ENCODE peak calls at places on chromosomes 5 and 9, in five cellular contexts. S is K562, P is HepG2, Y is SK-N-SH, L is H1. X is an unnamed sample.

GRCh38 chr9:83544002-83544698 is 5.9 kb upstream of the FRMD3 start:
- DNase-seq in S (peak; percentile 24), P (peak; percentile 75), Y (peak; percentile 56), L (no peak), X (peak; percentile 8)

GRCh38 chr9:21994526-21994995 is at the start of gene CDKN2B-AS1:
- DNase-seq in P (no peak), Y (peak; percentile 85), S (no peak), L (no peak), X (no peak)

GRCh38 chr9:98218562-98219363 is 26.3 kb upstream of the CORO2A start:
- DNase-seq in Y (no peak), S (no peak), L (peak; percentile 50), P (no peak), X (no peak)

GRCh38 chr5:17896605-17897004 is 262.3 kb downstream of the TAF11L14 start:
- DNase-seq in S (no peak), L (no peak), P (no peak), Y (no peak), X (no peak)

GRCh38 chr5:89556215-89557009 is 673.4 kb upstream of the MEF2C start:
- DNase-seq in L (no peak), S (peak; percentile 6), Y (no peak), P (no peak), X (no peak)

GRCh38 chr5:54186912-54187445 is 123.4 kb downstream of the ARL15 start:
- DNase-seq in P (no peak), L (no peak), Y (no peak), S (no peak), X (no peak)

GRCh38 chr5:171127314-171127713 is 181.7 kb upstream of the TLX3 start:
- DNase-seq in S (no peak), Y (no peak), L (no peak), P (no peak), X (no peak)

GRCh38 chr5:17431272-17432050 is 66.6 kb upstream of the TAF11L2 start:
- DNase-seq in Y (no peak), P (no peak), L (no peak), S (no peak), X (no peak)

GRCh38 chr9:137504432-137504777 is 45.3 kb upstream of the NSMF start:
- DNase-seq in P (no peak), L (no peak), Y (no peak), S (no peak), X (no peak)

GRCh38 chr9:81771606-81772005 is 82.3 kb upstream of the TLE1 start:
- DNase-seq in L (no peak), S (no peak), P (no peak), Y (peak; percentile 29), X (no peak)

GRCh38 chr9:127905788-127906191 is 6.4 kb upstream of the ST6GALNAC6 start:
- DNase-seq in L (no peak), P (no peak), S (no peak), Y (no peak), X (no peak)

GRCh38 chr5:154593091-154593490 is 115.1 kb upstream of the HAND1 start:
- DNase-seq in S (no peak), P (no peak), Y (no peak), L (no peak), X (no peak)

GRCh38 chr9:33445389-33445881 is 2.0 kb downstream of the AQP3 start:
- DNase-seq in Y (no peak), P (no peak), S (no peak), L (no peak), X (no peak)

GRCh38 chr5:102523541-102524175 is 24.9 kb upstream of the SLCO6A1 start:
- DNase-seq in P (no peak), Y (no peak), L (no peak), S (no peak), X (peak; percentile 42)

GRCh38 chr5:151250346-151251000 is 2.5 kb upstream of the GM2A start:
- DNase-seq in L (no peak), P (peak; percentile 43), S (no peak), Y (no peak), X (no peak)

GRCh38 chr5:72205431-72206009 is 98.2 kb downstream of the MAP1B start:
- DNase-seq in P (no peak), Y (no peak), S (no peak), L (no peak), X (no peak)

GRCh38 chr5:103305829-103306228 is 47.3 kb downstream of the MACIR start:
- DNase-seq in S (no peak), Y (no peak), P (no peak), L (no peak), X (no peak)

DNA sequence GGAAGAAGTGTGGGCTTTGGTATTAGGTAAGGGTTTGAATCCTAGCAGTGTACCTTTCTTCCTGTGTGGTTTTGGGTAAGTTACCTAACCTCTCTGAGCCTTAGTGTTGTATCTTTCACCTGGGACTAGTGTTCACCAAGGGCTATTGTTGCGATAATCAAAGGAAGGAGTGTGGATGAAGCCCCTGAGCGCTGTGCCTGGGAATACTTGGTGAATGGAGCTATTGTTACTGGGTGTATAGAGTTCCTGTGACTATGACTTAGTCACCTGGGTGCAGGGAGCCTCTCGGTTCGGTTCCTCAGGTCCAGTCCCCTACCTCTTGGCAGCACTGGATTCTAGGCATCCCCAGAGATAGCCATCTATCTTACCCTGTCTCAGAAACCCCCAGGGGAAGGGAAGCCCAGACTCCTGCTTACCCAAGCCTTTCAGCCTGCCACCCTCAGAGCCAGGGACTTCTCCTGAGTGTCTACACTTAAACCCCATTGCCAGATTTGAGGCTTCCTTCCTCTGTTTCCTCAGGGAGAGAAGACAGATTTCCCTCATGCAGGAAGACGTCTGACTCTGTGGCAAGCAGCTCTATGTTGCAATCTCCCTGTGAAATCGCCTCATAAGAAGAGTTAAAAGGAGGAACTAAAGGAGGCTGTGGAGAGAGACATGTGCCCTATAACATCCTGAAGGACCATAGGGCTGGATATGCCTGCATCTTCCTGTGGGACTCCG is 181.0 kb upstream of the PITX1 start:
- DNase-seq in P (no peak), S (no peak), Y (peak; percentile 3), L (no peak), X (no peak)
- TF ChIP-seq GABPA in P (no peak), S (no peak), Y (no peak), L (no peak), X (no peak)

DNA sequence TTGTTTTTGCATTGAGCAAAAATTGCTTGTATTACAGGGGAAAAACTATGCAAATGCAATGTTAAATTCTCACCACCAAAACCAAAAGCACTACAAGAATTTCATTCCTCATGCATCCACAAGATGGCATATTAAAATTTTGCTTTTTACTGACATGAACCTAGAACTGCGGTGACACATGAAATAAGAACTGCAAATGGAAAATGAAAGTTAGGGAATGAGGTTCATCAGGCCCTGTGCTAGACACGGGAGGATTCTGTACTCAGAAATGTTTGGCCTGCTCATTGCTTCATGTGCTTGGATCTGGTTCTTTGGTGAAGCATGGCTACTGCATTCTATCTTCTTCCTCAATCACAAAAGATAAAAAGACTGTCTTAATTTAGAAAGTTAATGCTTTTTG is 9.1 kb upstream of the RFK start:
- DNase-seq in L (no peak), S (peak; percentile 9), P (peak; percentile 64), Y (peak; percentile 8), X (peak; percentile 55)
- TF ChIP-seq JUND in L (no peak), S (no peak), P (no peak), Y (no peak), X (no peak)

GRCh38 chr5:61334224-61335196 is 2.5 kb downstream of the ZSWIM6 start:
- DNase-seq in S (no peak), Y (peak; percentile 27), P (no peak), L (no peak), X (no peak)
- TF ChIP-seq GABPA in S (no peak), Y (no peak), P (no peak), L (no peak), X (no peak)

GRCh38 chr5:75199946-75200345 is 36.7 kb downstream of the ANKRD31 start:
- DNase-seq in L (no peak), S (no peak), Y (no peak), P (no peak), X (no peak)

GRCh38 chr5:75197746-75198145 is 38.9 kb downstream of the ANKRD31 start:
- DNase-seq in L (no peak), Y (no peak), P (no peak), S (peak; percentile 7), X (no peak)

GRCh38 chr5:75203604-75204003 is 33.1 kb downstream of the ANKRD31 start:
- DNase-seq in L (no peak), S (no peak), Y (no peak), P (no peak), X (no peak)

GRCh38 chr5:75202935-75203334 is 33.7 kb downstream of the ANKRD31 start:
- DNase-seq in P (no peak), L (no peak), Y (no peak), S (no peak), X (no peak)

GRCh38 chr5:75200776-75201175 is 35.9 kb downstream of the ANKRD31 start:
- DNase-seq in L (no peak), Y (no peak), P (no peak), S (no peak), X (no peak)
- TF ChIP-seq JUND in L (no peak), Y (no peak), P (no peak), S (no peak), X (no peak)

GRCh38 chr5:139312075-139312474 is 18.5 kb downstream of the MATR3 start:
- DNase-seq in S (no peak), L (no peak), Y (no peak), P (no peak), X (no peak)
- TF ChIP-seq GABPA in S (no peak), L (no peak), Y (no peak), P (no peak), X (no peak)

DNA sequence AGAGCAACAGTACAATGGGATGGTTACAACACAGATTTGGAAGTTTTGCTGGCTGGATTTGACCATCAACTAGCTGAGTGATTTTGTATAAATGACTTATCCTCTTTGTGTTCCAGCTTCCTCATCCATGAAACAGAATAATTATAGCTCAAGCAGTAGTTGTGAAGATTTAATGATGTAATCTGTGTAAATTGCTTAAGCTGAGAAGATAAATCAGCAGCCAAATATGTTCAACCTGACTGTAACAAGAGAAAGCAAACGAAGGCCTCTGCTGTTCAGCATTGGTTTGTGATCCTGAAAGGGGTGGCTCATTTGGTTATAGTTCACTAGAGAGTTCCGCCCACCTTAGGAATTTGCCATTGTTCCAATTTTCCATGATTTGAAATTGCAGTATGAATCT is 75.7 kb upstream of the CCDC112 start:
- DNase-seq in P (no peak), Y (no peak), S (no peak), L (no peak), X (no peak)
- TF ChIP-seq JUND in P (no peak), Y (no peak), S (no peak), L (no peak), X (no peak)

X was measured in GM12878.